ENCODE peak calls at places on chromosomes 4 and X, in eight cellular contexts. Y, M, X, Q, D, K, C and O are unnamed samples.

GRCh38 chr4:95085118-95085833 is 327.5 kb downstream of the BMPR1B start:
- DNase-seq in C (no peak), M (no peak), X (no peak), Q (no peak), D (no peak), Y (no peak), K (no peak), O (no peak)

GRCh38 chr4:122710434-122711308 is 21.8 kb upstream of the BBS12 start:
- DNase-seq in D (no peak), Y (no peak), Q (no peak), C (no peak), X (no peak), K (no peak), M (no peak), O (peak)

GRCh38 chr4:139528377-139529005 is 27.5 kb downstream of the SETD7 start:
- DNase-seq in Y (peak), C (peak), K (peak), D (peak), M (peak), Q (no peak), X (peak), O (peak)

GRCh38 chr4:154630307-154630706 is 17.9 kb upstream of the FGG start:
- DNase-seq in Y (no peak), D (no peak), X (no peak), M (no peak), Q (no peak), K (no peak), C (no peak), O (no peak)

GRCh38 chrX:107526141-107526540 is 76.7 kb downstream of the FRMPD3 start:
- DNase-seq in D (no peak), K (no peak), M (no peak), Q (no peak), X (no peak), Y (no peak), C (no peak), O (no peak)

GRCh38 chr4:141133146-141134006 is at the start of gene RNF150:
- DNase-seq in C (peak), Q (peak), D (peak), X (peak), K (peak), Y (peak), M (peak), O (peak)

GRCh38 chr4:6469144-6469543 is 3.3 kb downstream of the PPP2R2C start:
- DNase-seq in Y (no peak), X (no peak), C (peak), M (no peak), K (no peak), D (no peak), Q (no peak), O (no peak)

GRCh38 chrX:9847071-9847470 is 60.8 kb downstream of the SHROOM2 start:
- DNase-seq in C (no peak), Q (no peak), D (no peak), M (no peak), X (peak), K (no peak), Y (no peak), O (peak)

GRCh38 chr4:66691101-66691500 is 854.2 kb downstream of the CENPC start:
- DNase-seq in D (no peak), X (no peak), C (no peak), Y (no peak), M (no peak), K (no peak), Q (no peak), O (no peak)

GRCh38 chr4:177562163-177562562 is 119.9 kb upstream of the AGA start:
- DNase-seq in K (no peak), C (no peak), X (no peak), Y (no peak), Q (no peak), M (no peak), D (no peak), O (no peak)

GRCh38 chr4:6773106-6773505 is 9.4 kb upstream of the KIAA0232 start:
- DNase-seq in Q (no peak), X (peak), Y (no peak), D (peak), M (no peak), C (no peak), K (no peak), O (no peak)

GRCh38 chrX:11124094-11124493 is 13.0 kb downstream of the HCCS start:
- DNase-seq in K (no peak), C (no peak), Y (no peak), D (no peak), Q (no peak), M (no peak), X (no peak), O (no peak)

GRCh38 chrX:148609766-148610698 is 109.6 kb downstream of the AFF2 start:
- DNase-seq in M (no peak), X (no peak), C (no peak), Y (peak), K (no peak), Q (no peak), D (no peak), O (no peak)

GRCh38 chrX:140431521-140431920 is 73.3 kb downstream of the SOX3 start:
- DNase-seq in X (peak), D (no peak), M (no peak), Y (no peak), K (no peak), Q (no peak), C (no peak), O (no peak)

GRCh38 chr4:28654618-28655017 is 1794.0 kb downstream of the STIM2 start:
- DNase-seq in Y (no peak), K (no peak), M (no peak), X (no peak), C (no peak), D (no peak), Q (no peak), O (no peak)

GRCh38 chr4:112029642-112030235 is 115.5 kb upstream of the FAM241A start:
- DNase-seq in Q (no peak), M (no peak), C (no peak), Y (no peak), X (peak), D (no peak), K (no peak), O (no peak)

GRCh38 chr4:156803056-156803455 is 168.5 kb downstream of the PDGFC start:
- DNase-seq in M (no peak), Y (no peak), D (no peak), C (no peak), X (peak), K (no peak), Q (no peak), O (no peak)

GRCh38 chrX:1072637-1073377 is 139.6 kb downstream of the CRLF2 start:
- DNase-seq in K (no peak), X (no peak), Y (no peak), C (no peak), D (no peak), M (no peak), Q (no peak), O (no peak)

GRCh38 chrX:111442791-111443190 is 30.8 kb upstream of the DCX start:
- DNase-seq in X (no peak), Q (no peak), K (no peak), D (no peak), Y (no peak), M (no peak), C (no peak), O (no peak)

GRCh38 chrX:43589735-43590515 is 66.2 kb upstream of the MAOA start:
- DNase-seq in C (no peak), X (no peak), K (no peak), Y (no peak), Q (no peak), D (no peak), M (peak), O (peak)

GRCh38 chrX:134452591-134452990 is 7.4 kb upstream of the HPRT1 start:
- DNase-seq in D (peak), K (no peak), M (no peak), Q (no peak), C (no peak), X (no peak), Y (no peak), O (no peak)

GRCh38 chrX:139204903-139205667 is 325.5 kb upstream of the F9 start:
- DNase-seq in K (peak), Q (peak), X (peak), D (peak), Y (no peak), M (no peak), C (no peak), O (no peak)

DNA sequence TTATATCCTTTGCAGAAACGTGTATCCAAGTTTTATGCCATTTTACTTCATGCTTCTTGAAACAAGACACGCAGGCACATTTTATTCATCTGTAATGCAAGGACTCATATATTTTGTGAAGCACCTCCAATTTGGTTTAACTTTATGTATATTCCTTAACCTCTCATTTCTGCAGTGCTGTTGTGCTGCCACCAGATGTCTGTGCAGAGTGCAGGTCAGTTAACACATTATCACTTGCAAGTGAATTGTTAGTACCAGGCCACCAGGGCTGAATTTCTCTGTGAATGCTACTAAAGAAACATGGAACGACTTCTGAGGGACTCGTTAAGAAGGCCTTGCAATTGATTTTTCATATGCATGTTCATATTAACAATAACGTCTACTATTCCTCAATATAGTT is 770.4 kb downstream of the NLGN4X start:
- DNase-seq in D (no peak), Q (no peak), X (no peak), Y (no peak), C (no peak), K (no peak), M (no peak), O (no peak)
- TF ChIP-seq CTCF in D (no peak), Q (no peak), X (no peak), Y (no peak), C (no peak), K (no peak), M (no peak), O (no peak)

DNA sequence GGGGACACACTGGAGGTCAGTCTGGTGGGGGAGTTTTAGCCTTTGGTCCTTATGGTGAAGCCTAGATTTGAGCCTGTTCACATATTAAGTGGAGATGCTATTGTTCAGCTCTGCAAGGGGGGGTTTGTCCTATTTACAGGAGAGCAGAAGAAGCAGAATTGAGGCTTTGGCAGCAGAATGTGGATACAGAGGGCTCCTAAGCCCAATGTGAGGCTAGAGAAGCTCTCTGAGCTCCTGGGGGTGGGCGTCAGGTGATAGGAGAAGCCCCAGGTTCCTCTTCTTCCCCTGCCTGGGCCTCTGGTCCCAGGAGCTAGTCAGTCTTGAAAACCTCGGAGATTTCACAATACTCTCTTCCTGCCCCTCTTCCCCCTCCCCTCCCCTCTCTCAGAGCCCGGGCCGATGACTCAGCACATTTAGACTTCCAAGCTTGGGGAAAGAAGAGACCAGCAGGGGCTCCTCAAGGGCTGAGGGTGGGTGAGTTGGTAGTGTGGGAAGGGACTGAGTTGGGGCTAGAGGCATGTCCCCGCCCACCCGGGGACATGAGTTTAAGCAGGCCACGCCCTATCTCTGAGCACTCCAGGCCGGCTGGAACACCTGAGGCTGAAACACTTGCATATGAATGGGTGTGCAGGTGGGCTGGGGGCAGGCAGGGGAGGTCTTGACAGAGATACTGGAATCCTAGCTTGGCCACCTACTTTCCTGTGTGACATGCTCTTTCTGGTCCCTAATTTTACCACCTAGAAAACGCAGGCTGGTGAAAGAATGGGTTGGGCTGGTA is 3.4 kb downstream of the TFE3 start:
- DNase-seq in M (peak), D (peak), K (peak), C (peak), Q (peak), X (peak), Y (peak), O (peak)
- H3K4me3 ChIP-seq in M (peak), D (no peak), K (peak), C (no peak), Q (peak), X (peak), Y (no peak), O (peak)

DNA sequence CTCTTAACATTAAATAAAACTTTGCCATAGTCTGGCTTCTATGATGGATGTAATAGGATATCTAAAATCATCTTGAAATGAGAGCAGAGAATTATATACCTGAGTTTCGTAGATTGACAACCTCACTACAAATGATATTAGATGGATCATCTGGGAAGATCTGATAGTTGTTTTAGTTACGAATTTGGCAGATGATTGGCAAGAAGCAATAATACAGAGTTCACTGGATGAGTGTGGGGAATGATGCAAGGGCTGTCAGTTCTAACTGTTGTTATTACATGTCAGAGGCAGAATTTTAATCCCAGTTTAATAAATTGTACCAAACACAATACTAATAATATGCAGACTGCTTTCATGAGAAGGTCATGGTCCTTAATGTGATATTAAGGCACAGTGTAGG is 585.2 kb downstream of the TRAM1L1 start:
- DNase-seq in X (no peak), Q (no peak), M (no peak), D (no peak), K (no peak), Y (no peak), C (no peak), O (no peak)
- TF ChIP-seq CTCF in X (no peak), Q (no peak), M (no peak), D (no peak), K (no peak), Y (no peak), C (no peak), O (no peak)

GRCh38 chr4:168496834-168497233 is at the start of gene PALLD:
- DNase-seq in K (peak), Q (no peak), C (no peak), X (peak), D (no peak), Y (no peak), M (no peak), O (peak)
- H3K4me3 ChIP-seq in K (peak), Q (no peak), C (no peak), X (no peak), D (no peak), Y (no peak), M (no peak), O (no peak)

GRCh38 chr4:82718067-82718935 is 80.3 kb downstream of the SCD5 start:
- DNase-seq in M (peak), Y (no peak), Q (no peak), X (peak), D (no peak), K (peak), C (peak), O (no peak)

GRCh38 chr4:82715731-82716617 is 82.6 kb downstream of the SCD5 start:
- DNase-seq in C (no peak), D (no peak), M (no peak), Q (no peak), X (peak), Y (no peak), K (no peak), O (peak)

GRCh38 chr4:82726601-82727000 is 72.0 kb downstream of the SCD5 start:
- DNase-seq in D (no peak), Q (no peak), K (no peak), M (no peak), Y (no peak), X (no peak), C (no peak), O (no peak)

DNA sequence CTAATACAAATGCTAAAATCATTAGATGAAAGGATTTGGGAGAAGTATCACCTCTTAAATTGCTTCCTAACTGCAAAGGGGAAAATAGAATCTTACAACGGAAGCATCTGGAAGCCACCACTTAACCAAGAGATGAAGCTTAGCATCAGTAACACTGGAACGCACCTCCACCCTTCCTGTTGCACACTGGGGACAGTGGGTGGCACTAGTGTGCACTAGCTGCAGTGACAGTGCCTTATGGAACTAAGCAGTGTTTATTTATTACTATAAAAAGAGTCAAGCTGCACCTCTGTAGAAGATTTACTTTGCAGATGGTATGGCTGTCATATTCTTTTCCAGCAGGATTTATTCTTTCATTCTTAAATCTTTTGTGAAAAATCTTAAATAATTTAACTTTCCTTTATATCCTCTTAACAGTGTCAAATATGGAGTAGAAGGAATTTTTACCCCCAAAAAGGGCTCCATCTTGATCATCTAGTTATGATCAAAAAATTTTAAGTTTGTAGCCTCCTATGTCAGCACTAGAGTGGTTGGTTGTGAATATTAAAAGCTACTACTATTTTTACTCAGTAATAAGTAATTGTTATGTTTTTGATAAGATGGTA is 76.7 kb downstream of the SCD5 start:
- DNase-seq in C (no peak), Y (peak), K (peak), Q (no peak), D (no peak), M (no peak), X (peak), O (no peak)
- TF ChIP-seq CTCF in C (no peak), Y (peak), K (peak), Q (peak), D (peak), M (no peak), X (peak), O (peak)

GRCh38 chrX:120308959-120309872 is 2.0 kb downstream of the TMEM255A start:
- DNase-seq in X (peak), Y (peak), D (peak), Q (peak), K (peak), C (peak), M (peak), O (peak)
- H3K4me3 ChIP-seq in X (peak), Y (peak), D (peak), Q (peak), K (peak), C (no peak), M (peak), O (peak)